ENCODE peak calls at places on chromosome 21, in six cellular contexts. Q, I, M, P, H and J are unnamed samples.

GRCh38 chr21:38377165-38378093 is 120.6 kb downstream of the KCNJ15 start:
- DNase-seq in Q (no peak), I (no peak), M (no peak), P (no peak), H (no peak), J (no peak)

GRCh38 chr21:26845066-26845749 is at the start of gene ADAMTS1:
- DNase-seq in Q (peak), I (peak), M (peak), P (peak), H (peak), J (peak)

GRCh38 chr21:32456497-32456918 is 44.0 kb downstream of the EVA1C start:
- DNase-seq in Q (no peak), I (peak), M (no peak), P (no peak), H (no peak), J (no peak)

GRCh38 chr21:22813201-22813600 is 1815.0 kb downstream of the NCAM2 start:
- DNase-seq in Q (no peak), I (no peak), M (no peak), P (no peak), H (no peak), J (no peak)

GRCh38 chr21:18529253-18529652 is 125.7 kb upstream of the TMPRSS15 start:
- DNase-seq in Q (no peak), I (no peak), M (no peak), P (no peak), H (no peak), J (peak)

GRCh38 chr21:46322351-46323226 is 1.1 kb downstream of the C21orf58 start:
- DNase-seq in Q (no peak), I (peak), M (peak), P (no peak), H (no peak), J (peak)

GRCh38 chr21:20998886-20999285 is 677 bp downstream of the NCAM2 start:
- DNase-seq in Q (no peak), I (no peak), M (no peak), P (no peak), H (no peak), J (no peak)

GRCh38 chr21:46071082-46071481 is 26.8 kb upstream of the COL6A2 start:
- DNase-seq in Q (no peak), I (no peak), M (no peak), P (peak), H (no peak), J (no peak)

GRCh38 chr21:33962290-33962689 is 46.7 kb upstream of the ATP5PO start:
- DNase-seq in Q (no peak), I (no peak), M (no peak), P (no peak), H (no peak), J (no peak)

GRCh38 chr21:33121715-33122475 is 52.0 kb downstream of the OLIG1 start:
- DNase-seq in Q (peak), I (peak), M (no peak), P (peak), H (no peak), J (peak)

GRCh38 chr21:40053007-40053406 is 185.8 kb downstream of the PCP4 start:
- DNase-seq in Q (no peak), I (no peak), M (no peak), P (no peak), H (no peak), J (no peak)

GRCh38 chr21:36563301-36563926 is 83.5 kb upstream of the CLDN14 start:
- DNase-seq in Q (no peak), I (no peak), M (no peak), P (no peak), H (no peak), J (no peak)

GRCh38 chr21:39422468-39423241 is 22.9 kb downstream of the LCA5L start:
- DNase-seq in Q (no peak), I (no peak), M (no peak), P (no peak), H (no peak), J (no peak)

GRCh38 chr21:38088916-38089762 is 167.7 kb upstream of the KCNJ15 start:
- DNase-seq in Q (no peak), I (no peak), M (no peak), P (no peak), H (no peak), J (no peak)

GRCh38 chr21:42857216-42857615 is 22.1 kb downstream of the WDR4 start:
- DNase-seq in Q (no peak), I (no peak), M (no peak), P (no peak), H (no peak), J (no peak)

GRCh38 chr21:42855937-42856335 is 23.4 kb downstream of the WDR4 start:
- DNase-seq in Q (no peak), I (no peak), M (no peak), P (no peak), H (no peak), J (no peak)

GRCh38 chr21:42854246-42855010 is 24.9 kb downstream of the WDR4 start:
- DNase-seq in Q (no peak), I (no peak), M (no peak), P (no peak), H (no peak), J (no peak)

GRCh38 chr21:42853621-42854020 is 25.7 kb downstream of the WDR4 start:
- DNase-seq in Q (no peak), I (no peak), M (no peak), P (no peak), H (no peak), J (no peak)

DNA sequence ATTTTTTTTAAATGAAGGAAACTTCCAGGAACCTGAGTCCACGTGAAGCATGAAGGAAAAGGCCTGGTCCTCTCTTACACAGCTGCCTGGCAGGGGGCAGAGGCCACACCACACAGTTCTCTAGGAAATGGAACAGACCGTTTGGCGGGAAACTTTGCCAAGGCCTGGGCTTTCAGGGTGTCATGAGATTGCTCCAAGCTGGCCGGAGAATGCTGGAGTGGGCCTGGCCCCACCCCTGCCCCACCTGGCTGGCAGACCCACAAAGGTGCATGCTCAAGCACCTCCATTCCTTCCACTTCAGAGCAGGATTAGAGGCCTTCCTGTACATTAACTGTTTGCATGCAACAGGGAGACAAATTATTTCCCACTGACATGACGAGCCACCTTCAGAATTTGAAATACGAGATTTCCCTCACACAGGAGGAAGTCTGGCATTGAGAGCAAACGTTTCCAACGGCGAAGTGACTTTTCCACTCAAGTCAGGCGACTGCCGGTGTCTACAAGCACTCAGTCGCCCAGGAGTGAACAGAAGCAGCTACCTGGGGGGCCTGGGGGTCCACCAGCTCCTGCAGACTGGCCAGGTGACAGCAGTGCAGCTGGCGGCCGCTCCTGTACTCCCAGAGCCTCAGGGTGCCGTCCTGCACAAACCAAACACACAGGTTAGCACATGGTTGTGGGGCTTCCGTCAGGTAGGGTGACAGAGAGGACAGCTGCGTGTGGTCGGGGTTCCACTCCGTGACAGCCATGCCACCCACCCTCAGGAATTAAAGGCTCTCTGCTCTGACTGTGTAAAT is 24.0 kb downstream of the WDR4 start:
- DNase-seq in Q (no peak), I (no peak), M (no peak), P (no peak), H (no peak), J (no peak)
- H2BK5ac ChIP-seq in Q (no peak), I (no peak), M (no peak), P (no peak), H (peak), J (no peak)

DNA sequence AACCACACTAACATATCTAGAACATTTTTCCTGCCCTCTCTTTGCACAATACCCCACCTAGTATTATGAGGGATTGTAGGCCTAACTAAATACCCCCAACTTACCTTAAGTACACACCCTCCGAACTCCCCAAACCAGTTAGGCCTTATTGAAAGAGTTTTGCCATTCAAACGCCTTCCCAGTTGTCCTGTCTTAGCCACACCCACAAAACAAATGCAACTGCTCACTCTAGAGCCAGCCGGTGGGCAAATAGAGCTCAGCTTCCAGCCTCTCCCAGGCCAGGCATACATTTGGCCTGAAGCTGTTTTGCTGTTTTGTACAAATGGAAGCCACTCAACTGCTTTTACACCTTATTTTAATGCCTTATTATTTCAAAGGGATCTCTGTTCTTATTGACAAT is 224.2 kb upstream of the RUNX1 start:
- DNase-seq in Q (no peak), I (no peak), M (no peak), P (peak), H (no peak), J (no peak)
- H2AFZ ChIP-seq in Q (no peak), I (no peak), M (no peak), P (no peak), H (no peak), J (no peak)

GRCh38 chr21:44709426-44710293 is 1.7 kb downstream of the TSPEAR start:
- DNase-seq in Q (no peak), I (peak), M (no peak), P (peak), H (no peak), J (no peak)
- H2BK5ac ChIP-seq in Q (peak), I (no peak), M (no peak), P (no peak), H (peak), J (no peak)

GRCh38 chr21:16423921-16424320 is 694.1 kb downstream of the USP25 start:
- DNase-seq in Q (no peak), I (no peak), M (no peak), P (no peak), H (no peak), J (no peak)
- H2AFZ ChIP-seq in Q (no peak), I (no peak), M (no peak), P (no peak), H (no peak), J (no peak)